ENCODE peak calls at places on chromosome 5, in four cellular contexts. X, Z, A and U are unnamed samples.

GRCh38 chr5:132496631-132497487 is 6.3 kb upstream of the IRF1 start:
- DNase-seq in X (peak), Z (peak), A (peak), U (peak)

GRCh38 chr5:164747371-164747770 is 1242.0 kb downstream of the MAT2B start:
- DNase-seq in X (no peak), Z (no peak), A (no peak), U (no peak)

GRCh38 chr5:139138790-139139189 is 59.4 kb downstream of the SIL1 start:
- DNase-seq in X (peak), Z (peak), A (no peak), U (no peak)

GRCh38 chr5:113663879-113664278 is 150.4 kb downstream of the YTHDC2 start:
- DNase-seq in X (peak), Z (no peak), A (no peak), U (peak)

GRCh38 chr5:135667662-135668061 is 88.9 kb upstream of the CXCL14 start:
- DNase-seq in X (no peak), Z (no peak), A (no peak), U (no peak)

GRCh38 chr5:1387059-1387755 is 42.3 kb upstream of the CLPTM1L start:
- DNase-seq in X (no peak), Z (no peak), A (peak), U (no peak)

GRCh38 chr5:166172597-166172996 is 2118.8 kb upstream of the WWC1 start:
- DNase-seq in X (no peak), Z (no peak), A (no peak), U (no peak)

GRCh38 chr5:137932800-137933199 is 43.5 kb downstream of the PKD2L2 start:
- DNase-seq in X (no peak), Z (no peak), A (no peak), U (no peak)

GRCh38 chr5:149125386-149125891 is 15.9 kb upstream of the ABLIM3 start:
- DNase-seq in X (peak), Z (peak), A (peak), U (no peak)
- H3K27ac ChIP-seq in X (no peak), Z (peak), A (no peak), U (no peak)

GRCh38 chr5:59193616-59194319 is 610.9 kb downstream of the RAB3C start:
- DNase-seq in X (no peak), Z (no peak), A (peak), U (no peak)
- H3K27ac ChIP-seq in X (no peak), Z (no peak), A (peak), U (no peak)

GRCh38 chr5:33257807-33258491 is 182.8 kb upstream of the TARS1 start:
- DNase-seq in X (no peak), Z (no peak), A (no peak), U (no peak)

GRCh38 chr5:33260098-33260497 is 180.7 kb upstream of the TARS1 start:
- DNase-seq in X (no peak), Z (no peak), A (no peak), U (no peak)

GRCh38 chr5:33261305-33261704 is 179.5 kb upstream of the TARS1 start:
- DNase-seq in X (no peak), Z (no peak), A (no peak), U (no peak)

GRCh38 chr5:33261747-33262146 is 179.0 kb upstream of the TARS1 start:
- DNase-seq in X (no peak), Z (no peak), A (no peak), U (no peak)

GRCh38 chr5:33258553-33258952 is 182.2 kb upstream of the TARS1 start:
- DNase-seq in X (no peak), Z (no peak), A (no peak), U (no peak)
- H3K27ac ChIP-seq in X (no peak), Z (no peak), A (peak), U (no peak)

GRCh38 chr5:73370076-73370475 is 78.5 kb downstream of the FOXD1 start:
- DNase-seq in X (no peak), Z (no peak), A (no peak), U (no peak)
- H3K27ac ChIP-seq in X (no peak), Z (no peak), A (peak), U (no peak)

GRCh38 chr5:37938086-37938852 is 98.4 kb upstream of the GDNF start:
- DNase-seq in X (peak), Z (no peak), A (no peak), U (no peak)
- H3K27ac ChIP-seq in X (no peak), Z (no peak), A (no peak), U (no peak)

DNA sequence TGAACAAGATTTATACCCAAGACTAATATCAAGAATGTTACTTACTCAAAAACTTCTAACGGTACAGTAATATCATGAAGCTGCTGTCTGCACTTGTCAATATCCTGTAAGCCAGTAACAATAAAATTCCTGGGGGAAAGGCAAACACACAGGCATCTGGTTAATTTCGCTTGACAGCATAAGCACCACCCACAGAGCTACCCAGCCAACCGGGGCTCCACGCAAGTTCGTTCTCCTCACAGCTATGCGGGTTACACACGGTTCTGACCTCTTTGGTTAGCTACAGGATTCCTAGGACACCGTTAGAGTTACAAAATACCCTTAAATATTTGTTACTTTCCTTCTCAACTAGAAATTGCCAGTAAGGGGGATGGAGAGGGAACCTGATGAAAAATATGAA is 1.2 kb downstream of the MED10 start:
- DNase-seq in X (no peak), Z (no peak), A (no peak), U (no peak)
- H3K27ac ChIP-seq in X (no peak), Z (no peak), A (no peak), U (no peak)

DNA sequence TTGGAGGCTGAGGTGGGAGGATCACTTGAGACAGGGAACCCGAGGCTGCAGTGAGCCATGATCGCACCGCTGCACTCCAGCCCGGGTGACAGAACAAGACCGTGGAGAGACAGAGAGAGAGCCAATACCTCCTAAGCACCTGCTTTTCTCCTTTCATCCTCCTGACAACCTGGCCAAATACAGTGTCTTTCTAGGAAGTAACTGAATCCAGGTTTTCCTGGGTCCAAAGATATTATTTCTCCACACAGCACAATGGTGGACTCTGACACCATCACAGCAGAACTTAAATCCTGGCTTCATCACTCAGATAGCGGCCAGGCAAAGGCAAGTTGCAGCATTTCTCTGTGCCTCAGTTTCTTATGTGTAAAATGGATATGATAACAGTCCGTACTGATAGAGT is 21.9 kb downstream of the DUSP1 start:
- DNase-seq in X (no peak), Z (no peak), A (no peak), U (no peak)
- H3K27ac ChIP-seq in X (no peak), Z (peak), A (peak), U (no peak)